ENCODE peak calls at places on chromosomes 11 and 22, in four cellular contexts. T, D, I and M are unnamed samples.

GRCh38 chr11:2940166-2940929 is 11.1 kb upstream of the PHLDA2 start:
- DNase-seq in D (peak), I (no peak), T (peak), M (no peak)

GRCh38 chr11:16987205-16987568 is 27.0 kb downstream of the PLEKHA7 start:
- DNase-seq in I (no peak), T (no peak), D (peak), M (no peak)

GRCh38 chr11:34637303-34637702 is 16.4 kb downstream of the EHF start:
- DNase-seq in T (no peak), I (no peak), D (no peak), M (no peak)

GRCh38 chr22:50641696-50642607 is 14.0 kb upstream of the ARSA start:
- DNase-seq in T (peak), D (peak), I (no peak), M (no peak)

GRCh38 chr11:100827934-100828661 is 141.0 kb downstream of the ARHGAP42 start:
- DNase-seq in T (no peak), D (no peak), I (peak), M (no peak)

GRCh38 chr11:11782532-11783110 is 59.2 kb upstream of the USP47 start:
- DNase-seq in D (no peak), I (no peak), T (no peak), M (no peak)

GRCh38 chr11:14254533-14255530 is 104.2 kb downstream of the RRAS2 start:
- DNase-seq in T (no peak), D (no peak), I (no peak), M (no peak)

GRCh38 chr11:64661146-64661545 is 61.9 kb downstream of the NRXN2 start:
- DNase-seq in D (no peak), I (peak), T (peak), M (no peak)

GRCh38 chr11:5553347-5553746 is 5.0 kb upstream of the OR52H1 start:
- DNase-seq in D (no peak), I (no peak), T (no peak), M (no peak)

GRCh38 chr22:38413085-38414008 is 41.7 kb downstream of the KCNJ4 start:
- DNase-seq in D (no peak), I (no peak), T (no peak), M (peak)

GRCh38 chr22:23400286-23400981 is 179.7 kb downstream of the IGLL1 start:
- DNase-seq in D (peak), I (no peak), T (no peak), M (no peak)

GRCh38 chr11:86735462-86736302 is 63.3 kb upstream of the ME3 start:
- DNase-seq in I (no peak), T (peak), D (no peak), M (no peak)

GRCh38 chr22:49404576-49405199 is 423.0 kb downstream of the BRD1 start:
- DNase-seq in I (no peak), T (no peak), D (no peak), M (no peak)

GRCh38 chr11:8296203-8296602 is 32.5 kb upstream of the LMO1 start:
- DNase-seq in T (no peak), D (no peak), I (no peak), M (no peak)

GRCh38 chr11:79311461-79311860 is 129.4 kb downstream of the TENM4 start:
- DNase-seq in I (no peak), D (no peak), T (no peak), M (no peak)

GRCh38 chr11:117715801-117716200 is 81.2 kb downstream of the DSCAML1 start:
- DNase-seq in I (no peak), T (no peak), D (no peak), M (no peak)

GRCh38 chr22:30906946-30907345 is 61.6 kb downstream of the MORC2 start:
- DNase-seq in D (no peak), I (no peak), T (no peak), M (no peak)

GRCh38 chr22:35910013-35910860 is 118.4 kb downstream of the RBFOX2 start:
- DNase-seq in D (no peak), I (no peak), T (peak), M (no peak)

GRCh38 chr11:88308576-88308975 is 29.0 kb downstream of the CTSC start:
- DNase-seq in I (no peak), D (no peak), T (no peak), M (no peak)

GRCh38 chr11:27972432-27973170 is 135.4 kb downstream of the KIF18A start:
- DNase-seq in D (no peak), I (no peak), T (peak), M (no peak)

GRCh38 chr11:6735306-6735705 is 36.5 kb downstream of the OR2AG2 start:
- DNase-seq in D (no peak), I (no peak), T (no peak), M (no peak)

GRCh38 chr11:134642206-134642605 is 230.2 kb upstream of the B3GAT1 start:
- DNase-seq in I (no peak), D (no peak), T (no peak), M (no peak)

GRCh38 chr22:25573822-25574221 is 9.3 kb downstream of the GRK3 start:
- DNase-seq in T (no peak), D (no peak), I (no peak), M (no peak)

GRCh38 chr11:34394771-34395300 is 37.0 kb upstream of the ABTB2 start:
- DNase-seq in T (no peak), I (no peak), D (no peak), M (no peak)

GRCh38 chr22:32745251-32745995 is 56.1 kb upstream of the TIMP3 start:
- DNase-seq in T (peak), D (no peak), I (no peak), M (no peak)

GRCh38 chr22:19143967-19144400 is 467 bp downstream of the ESS2 start:
- DNase-seq in D (no peak), I (no peak), T (peak), M (no peak)

GRCh38 chr11:1891831-1892115 is at the start of gene PRR33:
- DNase-seq in I (no peak), D (no peak), T (no peak), M (no peak)

GRCh38 chr22:39698106-39698505 is 127.6 kb downstream of the CACNA1I start:
- DNase-seq in I (no peak), T (no peak), D (no peak), M (no peak)

GRCh38 chr22:39699631-39700348 is 129.2 kb downstream of the CACNA1I start:
- DNase-seq in D (no peak), I (no peak), T (no peak), M (no peak)

GRCh38 chr22:39703890-39704658 is 133.5 kb downstream of the CACNA1I start:
- DNase-seq in I (no peak), D (no peak), T (no peak), M (no peak)

GRCh38 chr22:39705386-39705785 is 134.8 kb downstream of the CACNA1I start:
- DNase-seq in I (no peak), D (no peak), T (no peak), M (no peak)

GRCh38 chr22:39700565-39700964 is 130.0 kb downstream of the CACNA1I start:
- DNase-seq in T (no peak), D (no peak), I (no peak), M (no peak)
- TF ChIP-seq CTCF in T (no peak), D (no peak), I (no peak), M (no peak)

DNA sequence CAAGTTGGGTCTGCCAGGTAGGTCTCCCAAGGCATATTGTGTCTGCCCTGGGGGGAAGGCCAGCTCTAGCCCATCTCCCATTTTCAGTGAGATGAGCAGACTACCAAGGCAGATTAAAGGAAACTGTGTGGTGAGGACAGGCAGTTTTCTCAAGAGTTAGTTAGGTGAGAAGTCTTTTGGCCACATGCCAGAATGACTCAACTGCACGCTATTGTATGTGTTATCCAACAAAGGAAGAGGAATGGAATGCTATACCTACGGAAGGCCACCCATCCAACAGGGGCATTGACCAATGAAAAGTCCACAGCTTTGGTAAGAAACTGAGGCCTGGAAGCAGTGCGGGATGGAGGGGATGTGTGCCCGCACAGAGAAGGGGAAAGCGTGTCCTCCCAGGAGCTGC is 941.7 kb downstream of the NTM start:
- DNase-seq in D (no peak), I (peak), T (peak), M (no peak)
- TF ChIP-seq CTCF in D (no peak), I (no peak), T (no peak), M (no peak)

DNA sequence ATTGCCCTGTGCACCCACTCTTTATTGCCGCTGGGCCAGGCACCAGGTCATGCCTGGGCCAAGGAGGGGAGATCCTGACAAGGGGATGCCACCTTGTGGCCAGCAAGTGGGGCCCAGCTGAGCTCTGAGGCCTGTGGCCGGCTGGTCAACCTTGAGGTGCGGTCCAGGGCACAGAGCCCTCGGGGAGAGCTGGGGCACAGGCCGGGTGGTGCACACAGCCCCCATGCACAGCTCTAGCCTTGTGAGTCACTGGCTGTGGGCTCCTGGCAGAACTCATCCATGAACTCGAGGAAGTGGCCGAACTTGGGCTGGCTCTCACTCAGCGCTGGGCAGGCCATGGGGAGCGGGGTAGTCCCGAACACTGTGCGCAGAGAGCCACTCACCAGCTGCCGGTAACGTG is 94.3 kb downstream of the RNF169 start:
- DNase-seq in D (peak), I (no peak), T (no peak), M (no peak)
- TF ChIP-seq CTCF in D (no peak), I (no peak), T (no peak), M (no peak)

GRCh38 chr11:57778318-57779037 is 16.9 kb downstream of the CTNND1 start:
- DNase-seq in I (peak), T (peak), D (no peak), M (no peak)
- TF ChIP-seq CTCF in I (no peak), T (no peak), D (no peak), M (no peak)

GRCh38 chr22:26646158-26646557 is 11.2 kb upstream of the MIAT start:
- DNase-seq in D (no peak), I (no peak), T (peak), M (no peak)
- TF ChIP-seq CTCF in D (no peak), I (no peak), T (no peak), M (no peak)

GRCh38 chr22:20440637-20441591 is 3.3 kb upstream of the SCARF2 start:
- DNase-seq in T (no peak), D (peak), I (no peak), M (no peak)
- TF ChIP-seq CTCF in T (no peak), D (no peak), I (no peak), M (no peak)

GRCh38 chr11:120324932-120325810 is at the start of gene TLCD5:
- DNase-seq in I (no peak), T (peak), D (peak), M (peak)
- TF ChIP-seq CTCF in I (peak), T (peak), D (peak), M (no peak)